ENCODE peak calls at places on chromosome X, in five cellular contexts. One of them, this sample, is unnamed.

GRCh38 chrX:57821703-57822375 is 88.4 kb downstream of the ZXDA start:
- DNase-seq in K562: peak
- DNase-seq in fibroblast of mammary gland: peak
- DNase-seq in GM06990: peak
- DNase-seq in NCI-H2029 treated with DMSO at 0.1 percent for 48 hours: peak
- DNase-seq in this sample: peak

GRCh38 chrX:13064599-13065143 is 20.3 kb upstream of the FAM9C start:
- DNase-seq in GM06990: no peak
- DNase-seq in NCI-H2029 treated with DMSO at 0.1 percent for 48 hours: no peak
- DNase-seq in fibroblast of mammary gland: peak
- DNase-seq in K562: no peak
- DNase-seq in this sample: no peak

GRCh38 chrX:143017272-143017671 is 8.5 kb upstream of the SPANXN4 start:
- DNase-seq in GM06990: peak
- DNase-seq in K562: no peak
- DNase-seq in NCI-H2029 treated with DMSO at 0.1 percent for 48 hours: no peak
- DNase-seq in fibroblast of mammary gland: no peak
- DNase-seq in this sample: no peak

GRCh38 chrX:30607155-30607554 is 29.6 kb upstream of the TASL start:
- DNase-seq in K562: no peak
- DNase-seq in GM06990: no peak
- DNase-seq in NCI-H2029 treated with DMSO at 0.1 percent for 48 hours: no peak
- DNase-seq in fibroblast of mammary gland: no peak
- DNase-seq in this sample: no peak

GRCh38 chrX:117568238-117568637 is 548.4 kb downstream of the KLHL13 start:
- DNase-seq in K562: no peak
- DNase-seq in GM06990: no peak
- DNase-seq in fibroblast of mammary gland: no peak
- DNase-seq in NCI-H2029 treated with DMSO at 0.1 percent for 48 hours: no peak
- DNase-seq in this sample: no peak

GRCh38 chrX:13482764-13483552 is 86.4 kb upstream of the EGFL6 start:
- DNase-seq in K562: no peak
- DNase-seq in NCI-H2029 treated with DMSO at 0.1 percent for 48 hours: no peak
- DNase-seq in fibroblast of mammary gland: peak
- DNase-seq in GM06990: no peak
- DNase-seq in this sample: no peak

GRCh38 chrX:1165535-1166196 is 46.8 kb downstream of the CRLF2 start:
- DNase-seq in NCI-H2029 treated with DMSO at 0.1 percent for 48 hours: no peak
- DNase-seq in GM06990: no peak
- DNase-seq in K562: no peak
- DNase-seq in fibroblast of mammary gland: no peak
- DNase-seq in this sample: no peak

GRCh38 chrX:12447448-12448154 is 309.3 kb downstream of the FRMPD4 start:
- DNase-seq in GM06990: no peak
- DNase-seq in fibroblast of mammary gland: peak
- DNase-seq in K562: no peak
- DNase-seq in NCI-H2029 treated with DMSO at 0.1 percent for 48 hours: no peak
- DNase-seq in this sample: no peak

GRCh38 chrX:2404816-2405215 is 96.0 kb downstream of the DHRSX start:
- DNase-seq in GM06990: no peak
- DNase-seq in fibroblast of mammary gland: no peak
- DNase-seq in K562: no peak
- DNase-seq in NCI-H2029 treated with DMSO at 0.1 percent for 48 hours: no peak
- DNase-seq in this sample: no peak

GRCh38 chrX:40646489-40647306 is 663 bp downstream of the CXorf38 start:
- DNase-seq in NCI-H2029 treated with DMSO at 0.1 percent for 48 hours: no peak
- DNase-seq in fibroblast of mammary gland: peak
- DNase-seq in GM06990: peak
- DNase-seq in K562: peak
- DNase-seq in this sample: no peak